ENCODE peak calls at places on chromosomes 4 and X, in ten cellular contexts. O is heart right ventricle, K is cardiac muscle cell, T is right atrium auricular region, W is gastrocnemius medialis, E is testis, S is transverse colon, X is tibial artery, P is astrocyte, M is ascending aorta. H is an unnamed sample.

GRCh38 chrX:49292400-49293362 is 10.8 kb upstream of the GAGE10 start:
- DNase-seq in M (no peak), X (no peak), W (no peak), O (no peak), T (no peak), K (no peak), P (no peak), S (no peak), E (no peak), H (no peak)

GRCh38 chr4:93775551-93775950 is 53.0 kb upstream of the ATOH1 start:
- DNase-seq in E (no peak), T (no peak), X (no peak), K (no peak), W (no peak), M (no peak), S (no peak), P (no peak), O (no peak), H (no peak)

GRCh38 chr4:2827071-2827873 is 16.4 kb upstream of the ADD1 start:
- DNase-seq in E (no peak), S (no peak), M (peak), X (peak), O (no peak), P (no peak), W (no peak), K (no peak), T (no peak), H (no peak)

GRCh38 chr4:139530833-139531427 is 25.1 kb downstream of the SETD7 start:
- DNase-seq in S (peak), P (no peak), T (no peak), O (peak), K (peak), M (no peak), X (no peak), E (peak), W (no peak), H (no peak)

GRCh38 chr4:185797596-185797995 is 14.4 kb downstream of the SORBS2 start:
- DNase-seq in X (no peak), O (no peak), E (no peak), K (no peak), P (no peak), M (no peak), S (no peak), W (no peak), T (no peak), H (no peak)

GRCh38 chrX:110440016-110440805 is 81.6 kb downstream of the RTL9 start:
- DNase-seq in E (no peak), P (no peak), T (no peak), W (no peak), O (no peak), X (no peak), M (no peak), S (no peak), K (no peak), H (no peak)

GRCh38 chrX:103464071-103464773 is 55.1 kb downstream of the RAB40A start:
- DNase-seq in T (no peak), O (peak), X (no peak), S (peak), P (peak), E (peak), K (peak), W (no peak), M (no peak), H (no peak)

GRCh38 chr4:145231906-145232700 is 51.7 kb upstream of the OTUD4 start:
- DNase-seq in E (no peak), K (peak), S (no peak), W (no peak), O (no peak), P (peak), X (no peak), M (no peak), T (no peak), H (no peak)

GRCh38 chr4:66943117-66943516 is 602.2 kb downstream of the CENPC start:
- DNase-seq in E (no peak), M (no peak), S (no peak), K (no peak), T (no peak), P (no peak), X (no peak), O (no peak), W (no peak), H (no peak)

GRCh38 chrX:74835566-74835965 is 89.7 kb downstream of the NEXMIF start:
- DNase-seq in X (no peak), E (peak), W (no peak), M (no peak), K (no peak), P (no peak), O (no peak), T (no peak), S (peak), H (no peak)

GRCh38 chr4:105126311-105127153 is 20.1 kb upstream of the TET2 start:
- DNase-seq in M (no peak), T (no peak), X (no peak), P (peak), O (no peak), S (no peak), W (no peak), E (no peak), K (peak), H (no peak)

GRCh38 chrX:108437789-108438623 is at the start of gene COL4A6:
- DNase-seq in S (no peak), T (no peak), E (peak), X (peak), K (peak), O (peak), W (no peak), P (no peak), M (no peak), H (no peak)

GRCh38 chr4:73729534-73730165 is 10.7 kb upstream of the CXCL8 start:
- DNase-seq in T (peak), W (peak), O (peak), K (peak), E (peak), P (peak), S (peak), M (no peak), X (peak), H (peak)

GRCh38 chr4:89486042-89486441 is 178.4 kb upstream of the GPRIN3 start:
- DNase-seq in E (no peak), K (peak), S (no peak), P (peak), X (no peak), T (no peak), W (no peak), M (no peak), O (no peak), H (no peak)

GRCh38 chrX:23890933-23891332 is 16.8 kb downstream of the APOO start:
- DNase-seq in X (no peak), O (no peak), E (no peak), T (no peak), P (no peak), K (no peak), S (no peak), M (no peak), W (no peak), H (no peak)

GRCh38 chr4:56388311-56388710 is 1.0 kb upstream of the AASDH start:
- DNase-seq in W (no peak), E (no peak), S (no peak), M (no peak), T (no peak), X (no peak), O (no peak), K (no peak), P (no peak), H (no peak)

GRCh38 chr4:56937262-56937661 is 29.6 kb downstream of the REST start:
- DNase-seq in O (no peak), T (no peak), P (peak), M (no peak), K (peak), E (no peak), S (no peak), X (no peak), W (no peak), H (no peak)

GRCh38 chr4:25916870-25917269 is 2.9 kb downstream of the SMIM20 start:
- DNase-seq in K (no peak), X (no peak), M (no peak), E (no peak), S (no peak), T (no peak), O (no peak), P (no peak), W (no peak), H (no peak)

GRCh38 chrX:13427441-13428054 is 107.7 kb upstream of the ATXN3L start:
- DNase-seq in S (no peak), O (no peak), W (no peak), E (no peak), T (no peak), K (no peak), M (no peak), P (no peak), X (no peak), H (no peak)

GRCh38 chr4:138898282-138898681 is 117.3 kb upstream of the NOCT start:
- DNase-seq in T (no peak), E (no peak), S (no peak), M (no peak), P (peak), W (no peak), O (no peak), X (no peak), K (peak), H (no peak)

GRCh38 chr4:145177511-145177905 is 2.9 kb downstream of the OTUD4 start:
- DNase-seq in E (no peak), W (peak), M (no peak), O (peak), X (no peak), S (no peak), P (peak), T (no peak), K (peak), H (no peak)

GRCh38 chr4:142683997-142684396 is 162.1 kb downstream of the INPP4B start:
- DNase-seq in K (no peak), S (no peak), M (no peak), T (no peak), E (no peak), W (no peak), O (no peak), P (no peak), X (no peak), H (no peak)

GRCh38 chr4:2662598-2662997 is 93.5 kb downstream of the TNIP2 start:
- DNase-seq in T (no peak), E (no peak), M (no peak), S (no peak), W (no peak), K (peak), O (no peak), X (no peak), P (peak), H (no peak)

GRCh38 chrX:20378291-20378920 is 111.7 kb upstream of the RPS6KA3 start:
- DNase-seq in X (no peak), O (no peak), T (no peak), W (no peak), K (no peak), M (no peak), S (peak), E (no peak), P (peak), H (no peak)

GRCh38 chr4:36712013-36712412 is 430.6 kb downstream of the DTHD1 start:
- DNase-seq in P (no peak), S (no peak), O (no peak), M (no peak), X (no peak), K (peak), T (no peak), E (no peak), W (no peak), H (no peak)

GRCh38 chr4:169268951-169269781 is 1.6 kb downstream of the SH3RF1 start:
- DNase-seq in T (no peak), E (no peak), K (peak), X (no peak), M (no peak), W (no peak), P (peak), O (no peak), S (peak), H (no peak)

GRCh38 chr4:27042411-27042810 is 181.8 kb downstream of the STIM2 start:
- DNase-seq in O (no peak), M (no peak), P (no peak), S (no peak), T (no peak), X (no peak), K (no peak), W (no peak), E (no peak), H (no peak)

GRCh38 chr4:163681208-163681821 is 186.8 kb downstream of the TMA16 start:
- DNase-seq in E (peak), X (no peak), K (peak), M (no peak), T (no peak), O (peak), W (no peak), S (no peak), P (no peak), H (no peak)

GRCh38 chr4:114658179-114658578 is 59.6 kb downstream of the UGT8 start:
- DNase-seq in S (no peak), W (no peak), T (no peak), E (no peak), P (no peak), K (no peak), O (no peak), M (no peak), X (no peak), H (no peak)

GRCh38 chr4:4480205-4480604 is 61.6 kb downstream of the STX18 start:
- DNase-seq in T (no peak), X (no peak), O (no peak), W (no peak), M (no peak), P (no peak), E (no peak), S (no peak), K (no peak), H (no peak)

GRCh38 chrX:63855896-63856295 is 70.9 kb upstream of the ARHGEF9 start:
- DNase-seq in M (no peak), E (no peak), X (no peak), S (no peak), O (no peak), K (no peak), W (no peak), T (no peak), P (peak), H (no peak)

GRCh38 chrX:51641421-51642021 is 22.8 kb upstream of the CENPVL3 start:
- DNase-seq in P (peak), O (no peak), M (no peak), K (peak), X (no peak), E (peak), S (no peak), T (no peak), W (no peak), H (no peak)

GRCh38 chr4:6472387-6473263 is at the start of gene PPP2R2C:
- DNase-seq in E (no peak), X (no peak), T (peak), P (no peak), M (no peak), K (no peak), W (no peak), S (no peak), O (no peak), H (peak)

GRCh38 chr4:89681219-89681618 is 155.7 kb downstream of the SNCA start:
- DNase-seq in T (no peak), K (no peak), O (no peak), P (no peak), X (no peak), S (no peak), E (no peak), M (no peak), W (no peak), H (no peak)

GRCh38 chr4:37928896-37929537 is 31.2 kb upstream of the PTTG2 start:
- DNase-seq in W (no peak), M (no peak), X (no peak), P (peak), E (no peak), K (peak), S (no peak), O (no peak), T (no peak), H (no peak)

GRCh38 chrX:132909643-132910042 is 48.8 kb downstream of the HS6ST2 start:
- DNase-seq in T (no peak), E (no peak), W (no peak), O (no peak), S (no peak), X (no peak), K (peak), M (no peak), P (peak), H (no peak)

GRCh38 chr4:72966652-72967051 is 102.9 kb downstream of the COX18 start:
- DNase-seq in K (no peak), P (no peak), T (no peak), O (no peak), S (no peak), E (no peak), X (no peak), M (no peak), W (no peak), H (no peak)

GRCh38 chrX:8748855-8749254 is 16.9 kb upstream of the ANOS1 start:
- DNase-seq in M (no peak), T (no peak), O (no peak), X (no peak), K (peak), P (no peak), E (no peak), W (no peak), S (no peak), H (no peak)

GRCh38 chrX:54447461-54447860 is 7.3 kb downstream of the TSR2 start:
- DNase-seq in P (peak), X (no peak), E (peak), K (peak), W (no peak), M (no peak), S (no peak), O (no peak), T (no peak), H (no peak)
- TF ChIP-seq CTCF in P (peak), X (no peak), E (no peak), K (peak), W (no peak), M (no peak), S (no peak), O (no peak), T (no peak), H (no peak)

GRCh38 chrX:68994135-68994882 is 165.5 kb downstream of the EFNB1 start:
- DNase-seq in P (no peak), S (no peak), T (no peak), W (no peak), M (no peak), O (no peak), K (no peak), E (no peak), X (no peak), H (peak)
- H3K27ac ChIP-seq in P (no peak), S (no peak), T (no peak), W (no peak), M (no peak), O (no peak), K (no peak), E (no peak), X (no peak), H (no peak)

GRCh38 chrX:148567229-148567628 is 66.8 kb downstream of the AFF2 start:
- DNase-seq in W (no peak), K (peak), X (no peak), P (peak), E (no peak), M (no peak), T (no peak), O (no peak), S (no peak), H (no peak)

GRCh38 chrX:148572332-148572731 is 71.9 kb downstream of the AFF2 start:
- DNase-seq in E (no peak), M (no peak), K (no peak), P (no peak), X (no peak), S (no peak), T (no peak), W (no peak), O (no peak), H (no peak)

GRCh38 chrX:148567779-148568178 is 67.4 kb downstream of the AFF2 start:
- DNase-seq in E (no peak), T (no peak), W (no peak), M (no peak), O (no peak), S (no peak), X (no peak), K (no peak), P (no peak), H (no peak)

GRCh38 chrX:148573119-148573518 is 72.7 kb downstream of the AFF2 start:
- DNase-seq in W (no peak), X (no peak), E (no peak), M (no peak), O (no peak), S (no peak), P (no peak), T (no peak), K (no peak), H (no peak)

DNA sequence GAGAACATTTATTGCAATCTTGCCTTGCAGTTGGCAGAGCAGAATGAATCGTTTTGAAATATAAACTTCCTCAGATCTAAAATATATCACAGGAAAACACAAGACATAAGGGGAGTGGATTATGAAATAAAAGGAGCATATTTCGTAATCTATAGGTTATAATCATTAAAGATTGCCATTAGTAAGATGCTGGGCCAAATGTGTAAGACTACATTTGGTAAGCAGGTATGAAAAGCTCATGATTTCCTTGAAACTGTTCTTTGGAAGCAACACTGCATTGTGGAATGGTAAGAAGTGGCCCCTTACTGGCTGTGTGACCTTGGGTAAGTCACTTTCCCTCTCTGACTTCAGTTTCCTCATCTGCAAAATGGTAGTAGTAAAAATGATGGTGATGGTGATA is 68.3 kb downstream of the AFF2 start:
- DNase-seq in P (no peak), M (no peak), O (no peak), X (no peak), K (no peak), T (no peak), E (no peak), W (no peak), S (no peak), H (no peak)
- H3K4me3 ChIP-seq in P (no peak), M (no peak), O (no peak), X (no peak), K (no peak), T (no peak), E (no peak), W (no peak), S (no peak), H (no peak)

GRCh38 chrX:117744958-117745357 is 371.7 kb downstream of the KLHL13 start:
- DNase-seq in E (no peak), K (no peak), W (no peak), O (no peak), S (no peak), P (no peak), M (no peak), T (no peak), X (no peak), H (no peak)

DNA sequence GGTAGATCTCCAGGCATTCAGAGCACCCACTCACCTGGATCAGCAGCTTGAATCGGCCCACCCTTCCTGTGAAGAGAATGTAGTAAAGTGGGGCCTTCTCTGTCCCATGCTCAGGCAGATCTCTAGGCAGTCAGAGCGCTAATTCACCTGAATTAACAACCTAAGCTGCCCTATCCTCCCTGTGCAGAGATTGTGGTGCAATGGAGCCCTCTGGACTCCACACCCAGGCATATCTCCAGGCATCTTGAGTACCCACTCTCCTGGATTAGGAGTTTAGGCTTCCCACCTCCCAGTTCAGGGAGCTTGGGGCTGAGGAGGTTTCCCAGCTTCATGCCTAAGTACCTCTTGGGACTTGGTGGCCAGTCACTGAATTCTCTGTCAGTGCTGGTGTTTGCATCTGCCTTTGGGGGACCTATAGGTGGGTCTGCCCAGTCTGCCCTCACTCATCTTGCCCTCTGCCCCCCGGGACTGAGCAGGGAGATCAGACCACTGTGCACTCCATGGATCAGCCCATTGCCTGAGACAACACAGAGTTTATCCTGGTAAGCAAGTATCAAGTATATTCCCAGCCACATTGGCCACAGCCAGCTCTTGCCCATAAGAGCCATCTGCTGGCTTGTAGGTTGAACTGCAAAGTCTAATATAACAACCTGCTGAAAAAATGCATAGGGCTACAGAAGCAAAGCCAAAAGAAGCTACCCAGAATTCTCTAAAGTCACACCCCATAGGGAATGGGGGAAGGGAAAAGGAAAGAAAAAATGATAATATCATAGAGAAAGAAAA is 372.9 kb downstream of the KLHL13 start:
- DNase-seq in T (no peak), S (peak), P (no peak), O (no peak), X (no peak), E (peak), M (no peak), W (no peak), K (no peak), H (no peak)
- TF ChIP-seq CTCF in T (no peak), S (peak), P (no peak), O (no peak), X (no peak), E (peak), M (no peak), W (no peak), K (peak), H (no peak)

GRCh38 chr4:1348014-1348513 is 1.1 kb downstream of the UVSSA start:
- DNase-seq in O (no peak), K (no peak), X (no peak), W (no peak), T (no peak), E (no peak), M (no peak), S (no peak), P (no peak), H (no peak)

GRCh38 chr4:1347410-1347864 is 429 bp downstream of the UVSSA start:
- DNase-seq in P (peak), K (peak), O (peak), M (peak), X (peak), T (peak), E (peak), W (peak), S (peak), H (peak)

GRCh38 chr4:1344696-1345095 is 2.3 kb upstream of the UVSSA start:
- DNase-seq in T (no peak), W (no peak), K (no peak), S (no peak), M (no peak), E (no peak), X (no peak), O (no peak), P (no peak), H (no peak)

GRCh38 chr4:1346781-1347409 is at the start of gene UVSSA:
- DNase-seq in O (peak), P (peak), S (peak), E (peak), M (peak), X (peak), T (peak), K (peak), W (peak), H (peak)

GRCh38 chr4:1345905-1346780 is 865 bp upstream of the UVSSA start:
- DNase-seq in T (peak), W (no peak), S (peak), K (peak), E (peak), X (peak), O (peak), P (no peak), M (no peak), H (peak)
- H3K27ac ChIP-seq in T (peak), W (peak), S (peak), K (peak), E (peak), X (peak), O (peak), P (peak), M (peak), H (peak)